ENCODE peak calls at places on chromosome 22, in six cellular contexts. C, V, W, S, E and J are unnamed samples.
A peak's percentile ranks its signal among the peaks of the same experiment; 100 is the strongest.

GRCh38 chr22:24208012-24208749 is 26.9 kb downstream of the SUSD2 start:
- DNase-seq in C (peak; percentile 94), V (no peak), W (no peak), S (peak; percentile 48), E (peak; percentile 58), J (no peak)

GRCh38 chr22:50683086-50683993 is 10.7 kb downstream of the SHANK3 start:
- DNase-seq in C (no peak), V (no peak), W (no peak), S (no peak), E (peak; percentile 16), J (no peak)

GRCh38 chr22:34427436-34427835 is 507.2 kb upstream of the LARGE1 start:
- DNase-seq in C (no peak), V (no peak), W (no peak), S (no peak), E (no peak), J (no peak)

GRCh38 chr22:31337178-31337577 is 9.0 kb downstream of the PATZ1 start:
- DNase-seq in C (no peak), V (no peak), W (no peak), S (no peak), E (peak; percentile 44), J (no peak)

GRCh38 chr22:29625090-29625825 is 21.8 kb downstream of the NF2 start:
- DNase-seq in C (peak; percentile 68), V (peak; percentile 42), W (peak; percentile 58), S (peak; percentile 58), E (peak; percentile 60), J (no peak)

GRCh38 chr22:33853200-33854097 is 66.8 kb downstream of the LARGE1 start:
- DNase-seq in C (peak; percentile 85), V (peak; percentile 21), W (peak; percentile 4), S (peak; percentile 69), E (peak; percentile 85), J (peak; percentile 58)

GRCh38 chr22:39298194-39298987 is 21.0 kb downstream of the RPL3 start:
- DNase-seq in C (no peak), V (no peak), W (no peak), S (no peak), E (no peak), J (no peak)

GRCh38 chr22:29148826-29149225 is 56.9 kb upstream of the EMID1 start:
- DNase-seq in C (no peak), V (no peak), W (no peak), S (no peak), E (no peak), J (no peak)

GRCh38 chr22:29463487-29464088 is 16.4 kb upstream of the NEFH start:
- DNase-seq in C (no peak), V (no peak), W (no peak), S (no peak), E (no peak), J (no peak)

GRCh38 chr22:30860176-30861105 is 108.1 kb downstream of the MORC2 start:
- DNase-seq in C (no peak), V (no peak), W (no peak), S (peak; percentile 7), E (peak; percentile 17), J (no peak)

DNA sequence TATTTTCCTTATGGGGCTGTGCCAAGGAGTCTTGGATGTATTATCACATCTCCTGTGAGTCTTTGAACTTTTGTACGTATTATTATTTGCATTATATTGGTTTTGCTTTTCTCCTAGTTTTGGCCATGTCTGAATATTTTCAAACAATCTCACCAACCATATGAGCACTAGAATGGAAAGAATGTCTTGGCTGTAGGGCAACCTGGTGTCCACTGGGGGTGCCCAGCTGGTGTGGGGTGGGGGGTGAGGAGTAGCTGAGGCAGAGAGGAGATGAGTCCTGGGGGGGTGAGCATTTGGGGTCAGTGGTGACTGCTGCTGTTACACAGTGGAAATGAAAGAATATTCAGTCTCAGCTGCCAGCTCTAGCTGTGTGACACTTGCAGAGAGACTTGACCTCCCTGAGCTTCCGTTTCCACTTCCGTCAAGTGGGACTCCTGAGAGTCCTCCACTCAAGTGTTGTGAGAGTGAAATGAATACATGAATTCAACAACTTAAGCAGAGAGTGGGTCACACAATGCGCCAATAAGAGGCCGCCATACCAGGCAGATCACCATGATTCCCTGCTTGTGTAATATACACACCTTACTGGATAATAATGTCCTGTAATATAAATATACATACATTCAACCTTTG is 12.7 kb upstream of the PVALB start:
- DNase-seq in C (no peak), V (no peak), W (no peak), S (no peak), E (no peak), J (no peak)
- H3K27me3 ChIP-seq in C (no peaks in the 10 kb centered on the region), V (peaks cover 5% of the 10 kb centered on the region), W (peaks cover 6% of the 10 kb centered on the region), S (no peaks in the 10 kb centered on the region), E (no peaks in the 10 kb centered on the region), J (no peaks in the 10 kb centered on the region)

GRCh38 chr22:46055176-46055850 is 78.4 kb upstream of the WNT7B start:
- DNase-seq in C (no peak), V (no peak), W (no peak), S (peak; percentile 61), E (peak; percentile 72), J (no peak)

GRCh38 chr22:46054878-46055158 is 77.9 kb upstream of the WNT7B start:
- DNase-seq in C (no peak), V (no peak), W (no peak), S (peak; percentile 12), E (no peak), J (no peak)

GRCh38 chr22:46053563-46054090 is 76.7 kb upstream of the WNT7B start:
- DNase-seq in C (no peak), V (no peak), W (peak; percentile 68), S (peak; percentile 79), E (peak; percentile 84), J (peak; percentile 65)

GRCh38 chr22:46052801-46053562 is 76.0 kb upstream of the WNT7B start:
- DNase-seq in C (no peak), V (no peak), W (peak; percentile 32), S (peak; percentile 72), E (peak; percentile 80), J (no peak)

DNA sequence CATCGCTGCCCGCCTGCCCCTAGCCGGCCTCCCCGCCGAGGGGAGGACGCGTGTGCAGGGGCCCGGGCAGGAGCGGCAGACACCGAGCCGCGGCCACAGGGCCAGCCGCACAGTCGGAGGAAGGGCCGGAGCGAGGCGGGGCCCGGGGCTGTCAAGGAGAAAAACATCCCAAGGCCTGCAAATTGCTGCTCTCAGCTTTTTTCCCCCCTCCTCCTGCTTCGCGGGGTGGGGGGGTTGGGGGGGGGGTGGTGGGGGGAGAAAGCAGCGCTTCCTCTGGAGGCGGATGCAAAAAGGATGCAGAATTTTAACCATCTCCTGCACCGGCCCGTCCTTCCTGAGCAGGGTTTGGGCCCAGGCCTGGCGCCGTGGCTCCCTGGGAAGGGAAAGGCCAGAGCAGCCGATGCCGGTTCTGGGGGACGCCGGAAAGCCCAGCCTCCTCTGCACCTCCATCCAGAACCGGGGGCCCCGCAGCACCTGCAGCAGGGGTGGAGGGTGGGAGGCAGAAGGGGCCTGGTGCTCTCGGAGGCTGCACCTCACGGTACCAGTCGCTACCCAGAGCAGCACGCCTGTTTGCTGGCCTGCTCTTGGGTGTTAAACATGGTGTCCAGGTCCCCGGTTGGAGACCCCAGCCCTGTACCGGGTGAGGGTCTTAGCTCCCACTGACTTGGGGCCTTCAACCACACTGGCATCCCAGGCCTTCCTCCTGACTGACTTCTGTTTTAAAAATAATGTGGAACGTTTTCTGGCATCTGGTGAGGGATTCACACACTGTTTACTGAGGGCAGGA is 77.3 kb upstream of the WNT7B start:
- DNase-seq in C (no peak), V (no peak), W (peak; percentile 67), S (peak; percentile 62), E (peak; percentile 52), J (peak; percentile 68)
- H3K4me3 ChIP-seq in C (peak overlapping the region; percentile 64), V (no peak overlapping the region), W (peak overlapping the region; percentile 84), S (peak overlapping the region; percentile 43), E (peak overlapping the region; percentile 68), J (peak overlapping the region; percentile 70)

GRCh38 chr22:42992092-42992491 is 22.9 kb downstream of the PACSIN2 start:
- DNase-seq in C (no peak), V (no peak), W (no peak), S (no peak), E (no peak), J (no peak)

GRCh38 chr22:42992886-42993479 is 22.0 kb downstream of the PACSIN2 start:
- DNase-seq in C (no peak), V (no peak), W (no peak), S (no peak), E (peak; percentile 7), J (no peak)

GRCh38 chr22:42993651-42994275 is 21.2 kb downstream of the PACSIN2 start:
- DNase-seq in C (no peak), V (no peak), W (no peak), S (no peak), E (peak; percentile 25), J (no peak)

GRCh38 chr22:42991010-42991651 is 23.8 kb downstream of the PACSIN2 start:
- DNase-seq in C (peak; percentile 81), V (no peak), W (no peak), S (peak; percentile 69), E (no peak), J (no peak)

GRCh38 chr22:42990131-42990838 is 24.7 kb downstream of the PACSIN2 start:
- DNase-seq in C (peak; percentile 79), V (no peak), W (no peak), S (no peak), E (no peak), J (no peak)
- TF ChIP-seq CTCF in C (peak; percentile 72), V (peak; percentile 54), W (no peak), S (peak; percentile 32), E (no peak), J (peak; percentile 9)

DNA sequence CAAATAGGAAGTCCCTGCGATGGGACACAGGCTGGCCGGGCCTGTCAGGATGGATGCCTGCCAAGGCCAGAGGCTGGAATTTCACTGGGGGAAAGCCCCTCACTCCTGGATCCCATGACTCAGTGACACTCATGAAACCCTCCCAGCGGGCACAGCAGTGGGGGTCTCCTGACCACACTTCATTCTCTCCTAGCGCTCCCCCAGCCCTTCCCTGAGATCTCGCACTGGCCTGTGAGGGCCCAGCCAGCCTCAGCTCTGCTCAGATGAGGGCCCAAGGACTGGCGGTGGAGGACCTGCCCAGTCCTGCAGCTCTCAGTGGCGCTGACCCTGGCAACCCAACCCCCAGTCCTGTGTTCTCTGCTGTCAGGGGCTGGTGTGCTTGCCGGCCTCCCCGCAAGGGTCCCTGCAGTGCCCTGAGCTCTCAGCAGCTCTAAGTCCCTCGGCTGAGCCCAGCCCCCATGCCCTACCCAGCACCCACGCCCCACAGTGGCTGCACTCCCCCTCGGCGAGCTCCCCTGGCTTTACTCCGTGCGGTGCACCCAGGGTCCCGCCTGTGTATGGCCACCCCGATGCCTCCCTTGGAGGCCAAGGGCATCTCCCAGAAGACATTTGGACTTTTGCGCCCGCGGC is 72.3 kb upstream of the SHISAL1 start:
- DNase-seq in C (no peak), V (no peak), W (no peak), S (no peak), E (no peak), J (no peak)
- H3K27me3 ChIP-seq in C (peaks cover 32% of the 10 kb centered on the region), V (no peaks in the 10 kb centered on the region), W (peaks cover 2% of the 10 kb centered on the region), S (no peaks in the 10 kb centered on the region), E (no peaks in the 10 kb centered on the region), J (no peaks in the 10 kb centered on the region)

DNA sequence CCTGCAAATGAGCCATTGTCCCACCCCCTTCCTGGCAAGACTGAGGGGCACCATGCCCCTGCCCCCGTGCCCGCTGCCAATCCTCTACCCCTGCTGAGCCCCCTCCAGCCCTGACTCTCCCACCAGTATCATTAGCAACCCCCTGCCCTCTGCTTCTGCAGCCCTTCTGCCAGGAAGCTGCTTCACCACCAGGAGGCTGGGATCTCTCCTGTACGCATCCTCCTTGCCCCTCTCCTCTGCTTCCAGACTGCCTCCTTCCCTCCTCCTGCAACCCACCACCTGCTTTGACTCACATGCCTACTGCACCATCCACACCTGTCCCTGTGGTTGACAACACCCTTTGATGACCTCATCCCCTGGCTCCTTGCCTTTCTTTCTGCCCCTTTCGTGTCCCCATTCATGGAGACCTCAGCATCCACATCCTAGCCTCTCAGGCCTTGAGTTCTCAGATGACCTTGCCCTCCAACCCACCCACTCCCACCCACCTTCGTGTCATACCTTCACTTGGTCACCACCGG is 13.4 kb upstream of the PNPLA3 start:
- DNase-seq in C (no peak), V (no peak), W (no peak), S (no peak), E (no peak), J (no peak)
- H3K4me3 ChIP-seq in C (no peak overlapping the region), V (no peak overlapping the region), W (no peak overlapping the region), S (no peak overlapping the region), E (no peak overlapping the region), J (no peak overlapping the region)